ENCODE peak calls at places on chromosome 6, in ten cellular contexts. Y is effector memory CD4-positive, alpha-beta T cell; J is sciatic nerve; T is left cardiac atrium; P is stimulated activated CD8-positive, alpha-beta memory T cell treated with anti-CD3 and anti-CD28 coated beads, Interleukin-7, amount 100 ng/mL, for 48 hours; O is caudate nucleus; R is NCI-H748 treated with DMSO at 0.1 percent for 48 hours; D is H7; V is CD8-positive, alpha-beta T cell; L is amygdala. B is an unnamed sample.

GRCh38 chr6:75409286-75409685 is 84.3 kb downstream of the FILIP1 start:
- DNase-seq in O (no peak), J (no peak), T (no peak), L (no peak), R (no peak), D (no peak), P (no peak), Y (no peak), V (no peak), B (peak; percentile 56)

GRCh38 chr6:43636312-43636667 is 650 bp downstream of the MAD2L1BP start:
- DNase-seq in T (no peak), J (no peak), V (peak; percentile 22), D (no peak), R (no peak), L (no peak), P (no peak), O (no peak), Y (no peak), B (no peak)

GRCh38 chr6:89611666-89612065 is 26.9 kb downstream of the LYRM2 start:
- DNase-seq in O (no peak), R (no peak), J (no peak), L (no peak), P (no peak), D (no peak), T (no peak), Y (no peak), V (no peak), B (no peak)

GRCh38 chr6:168014406-168014959 is 17.0 kb downstream of the KIF25 start:
- DNase-seq in P (no peak), Y (no peak), J (no peak), R (no peak), T (no peak), D (no peak), O (no peak), L (no peak), V (no peak), B (no peak)

GRCh38 chr6:128204621-128205020 is 303.8 kb upstream of the THEMIS start:
- DNase-seq in T (no peak), D (no peak), R (no peak), Y (no peak), P (no peak), L (no peak), V (no peak), J (no peak), O (no peak), B (no peak)

GRCh38 chr6:90078513-90079289 is 184.4 kb downstream of the GJA10 start:
- DNase-seq in P (peak; percentile 86), R (no peak), Y (no peak), D (no peak), J (no peak), L (no peak), O (no peak), V (no peak), T (no peak), B (no peak)

GRCh38 chr6:75673885-75674284 is 72.2 kb downstream of the SENP6 start:
- DNase-seq in R (no peak), J (no peak), O (no peak), T (no peak), D (no peak), V (no peak), Y (no peak), P (no peak), L (no peak), B (no peak)

GRCh38 chr6:143397229-143398222 is 53.0 kb downstream of the ADAT2 start:
- DNase-seq in T (peak; percentile 68), J (no peak), P (peak; percentile 2), L (no peak), R (peak; percentile 8), O (no peak), Y (peak; percentile 24), D (peak; percentile 33), V (peak; percentile 20), B (peak; percentile 87)

GRCh38 chr6:106622412-106622811 is 6.9 kb downstream of the RTN4IP1 start:
- DNase-seq in V (no peak), D (no peak), O (no peak), R (no peak), T (no peak), J (no peak), L (no peak), Y (no peak), P (no peak), B (no peak)

GRCh38 chr6:1244941-1245340 is 67.0 kb upstream of the FOXQ1 start:
- DNase-seq in D (no peak), J (no peak), R (no peak), P (no peak), T (no peak), Y (no peak), L (no peak), V (no peak), O (no peak), B (no peak)

GRCh38 chr6:158856261-158856660 is 37.1 kb upstream of the EZR start:
- DNase-seq in T (peak; percentile 39), L (no peak), P (no peak), Y (no peak), D (no peak), R (no peak), O (no peak), V (no peak), J (no peak), B (no peak)

GRCh38 chr6:22248513-22249308 is 48.1 kb downstream of the PRL start:
- DNase-seq in R (no peak), L (no peak), Y (no peak), O (no peak), P (no peak), V (no peak), T (no peak), D (no peak), J (no peak), B (peak; percentile 23)

GRCh38 chr6:44489912-44490604 is 102.6 kb downstream of the CDC5L start:
- DNase-seq in Y (no peak), L (no peak), R (no peak), D (no peak), O (no peak), P (no peak), J (no peak), T (peak; percentile 41), V (no peak), B (peak; percentile 97)

GRCh38 chr6:26383624-26384417 is 913 bp downstream of the BTN2A2 start:
- DNase-seq in L (no peak), O (peak; percentile 22), Y (no peak), J (no peak), V (peak; percentile 14), T (no peak), R (peak; percentile 24), P (no peak), D (no peak), B (peak; percentile 26)

GRCh38 chr6:36314221-36315014 is 22.3 kb downstream of the BNIP5 start:
- DNase-seq in L (no peak), T (no peak), D (no peak), Y (no peak), V (no peak), J (no peak), P (no peak), O (no peak), R (peak; percentile 8), B (no peak)

GRCh38 chr6:28207244-28208179 is 17.6 kb upstream of the ZSCAN9 start:
- DNase-seq in P (no peak), D (peak; percentile 65), V (no peak), O (no peak), R (peak; percentile 6), Y (no peak), T (no peak), L (no peak), J (no peak), B (peak; percentile 37)

GRCh38 chr6:132058975-132059374 is 107.8 kb upstream of the CCN2 start:
- DNase-seq in T (no peak), R (no peak), Y (no peak), J (no peak), O (no peak), D (no peak), L (no peak), P (no peak), V (no peak), B (no peak)

GRCh38 chr6:159168536-159169192 is 536 bp upstream of the FNDC1 start:
- DNase-seq in J (peak; percentile 68), R (no peak), V (no peak), P (no peak), T (peak; percentile 57), L (no peak), D (peak; percentile 91), Y (no peak), O (no peak), B (no peak)

GRCh38 chr6:160419488-160419887 is 71.3 kb downstream of the SLC22A3 start:
- DNase-seq in R (no peak), J (no peak), V (no peak), O (no peak), P (no peak), T (no peak), L (no peak), Y (no peak), D (no peak), B (no peak)

GRCh38 chr6:113461153-113461897 is 395.8 kb upstream of the MARCKS start:
- DNase-seq in O (no peak), L (no peak), J (no peak), P (no peak), R (no peak), T (no peak), V (no peak), D (no peak), Y (no peak), B (no peak)

GRCh38 chr6:23175391-23175790 is 606.0 kb downstream of the HDGFL1 start:
- DNase-seq in Y (no peak), J (no peak), O (no peak), R (no peak), T (no peak), L (no peak), V (no peak), P (no peak), D (no peak), B (no peak)

GRCh38 chr6:120608826-120609225 is 725.5 kb downstream of the TBC1D32 start:
- DNase-seq in V (no peak), R (no peak), L (no peak), J (no peak), Y (no peak), O (no peak), P (no peak), D (no peak), T (no peak), B (no peak)

GRCh38 chr6:2450546-2450945 is 205.1 kb upstream of the GMDS start:
- DNase-seq in D (no peak), V (no peak), O (no peak), L (no peak), J (peak; percentile 75), P (no peak), Y (no peak), R (peak; percentile 92), T (peak; percentile 76), B (no peak)

GRCh38 chr6:17870302-17871168 is 116.9 kb downstream of the KIF13A start:
- DNase-seq in R (no peak), D (no peak), L (no peak), P (no peak), V (no peak), O (no peak), Y (no peak), J (no peak), T (no peak), B (no peak)

GRCh38 chr6:104095661-104096416 is 763.9 kb downstream of the HACE1 start:
- DNase-seq in Y (no peak), O (no peak), R (peak; percentile 17), J (no peak), L (no peak), P (no peak), D (no peak), V (no peak), T (no peak), B (no peak)

GRCh38 chr6:46781478-46782378 is 11.5 kb upstream of the MEP1A start:
- DNase-seq in R (peak; percentile 58), V (no peak), Y (no peak), D (peak; percentile 9), L (peak; percentile 41), P (peak; percentile 14), O (peak; percentile 15), J (peak; percentile 66), T (peak; percentile 36), B (peak; percentile 4)

B was measured in MG63.